ENCODE peak calls at places on chromosomes 13 and 19, in five cellular contexts. S, V, T, G and R are unnamed samples.

GRCh38 chr19:16373539-16373938 is 48.9 kb downstream of the KLF2 start:
- DNase-seq in S (peak), V (peak), T (peak), G (no peak), R (no peak)

GRCh38 chr19:4229179-4229931 is at the start of gene EBI3:
- DNase-seq in S (no peak), V (peak), T (peak), G (peak), R (no peak)

GRCh38 chr13:94312511-94313191 is 166.8 kb downstream of the DCT start:
- DNase-seq in S (no peak), V (no peak), T (no peak), G (no peak), R (no peak)

GRCh38 chr13:112747256-112747655 is 57.4 kb downstream of the ATP11A start:
- DNase-seq in S (no peak), V (no peak), T (no peak), G (no peak), R (no peak)

GRCh38 chr13:112587359-112587766 is 590 bp downstream of the TUBGCP3 start:
- DNase-seq in S (peak), V (peak), T (peak), G (peak), R (no peak)

GRCh38 chr19:5432687-5433086 is 22.5 kb upstream of the ZNRF4 start:
- DNase-seq in S (no peak), V (no peak), T (no peak), G (no peak), R (no peak)

GRCh38 chr13:69108486-69108885 is 999.1 kb upstream of the ATXN8OS start:
- DNase-seq in S (no peak), V (no peak), T (no peak), G (no peak), R (no peak)

GRCh38 chr13:113793718-113794085 is 34.7 kb downstream of the TMEM255B start:
- DNase-seq in S (peak), V (no peak), T (no peak), G (no peak), R (no peak)

GRCh38 chr19:11233073-11233472 is 6.3 kb upstream of the ANGPTL8 start:
- DNase-seq in S (no peak), V (no peak), T (no peak), G (no peak), R (no peak)

GRCh38 chr19:34336781-34337271 is 28.2 kb upstream of the GPI start:
- DNase-seq in S (no peak), V (peak), T (no peak), G (peak), R (no peak)

GRCh38 chr13:64234255-64234654 is 2818.6 kb upstream of the PCDH20 start:
- DNase-seq in S (no peak), V (peak), T (peak), G (no peak), R (no peak)

GRCh38 chr19:11338569-11339253 is 746 bp downstream of the RAB3D start:
- DNase-seq in S (no peak), V (no peak), T (no peak), G (peak), R (no peak)

GRCh38 chr13:104310861-104311260 is 1244.6 kb upstream of the SLC10A2 start:
- DNase-seq in S (no peak), V (no peak), T (no peak), G (no peak), R (no peak)

GRCh38 chr19:16406356-16406755 is 65.4 kb downstream of the EPS15L1 start:
- DNase-seq in S (peak), V (no peak), T (no peak), G (no peak), R (no peak)

GRCh38 chr13:23741879-23742510 is 147.2 kb downstream of the MIPEP start:
- DNase-seq in S (no peak), V (no peak), T (no peak), G (no peak), R (no peak)

GRCh38 chr13:44870456-44870929 is 118.8 kb downstream of the NUFIP1 start:
- DNase-seq in S (peak), V (no peak), T (no peak), G (no peak), R (no peak)
- TF ChIP-seq CTCF in S (no peak), V (no peak), T (no peak), G (no peak), R (no peak)

DNA sequence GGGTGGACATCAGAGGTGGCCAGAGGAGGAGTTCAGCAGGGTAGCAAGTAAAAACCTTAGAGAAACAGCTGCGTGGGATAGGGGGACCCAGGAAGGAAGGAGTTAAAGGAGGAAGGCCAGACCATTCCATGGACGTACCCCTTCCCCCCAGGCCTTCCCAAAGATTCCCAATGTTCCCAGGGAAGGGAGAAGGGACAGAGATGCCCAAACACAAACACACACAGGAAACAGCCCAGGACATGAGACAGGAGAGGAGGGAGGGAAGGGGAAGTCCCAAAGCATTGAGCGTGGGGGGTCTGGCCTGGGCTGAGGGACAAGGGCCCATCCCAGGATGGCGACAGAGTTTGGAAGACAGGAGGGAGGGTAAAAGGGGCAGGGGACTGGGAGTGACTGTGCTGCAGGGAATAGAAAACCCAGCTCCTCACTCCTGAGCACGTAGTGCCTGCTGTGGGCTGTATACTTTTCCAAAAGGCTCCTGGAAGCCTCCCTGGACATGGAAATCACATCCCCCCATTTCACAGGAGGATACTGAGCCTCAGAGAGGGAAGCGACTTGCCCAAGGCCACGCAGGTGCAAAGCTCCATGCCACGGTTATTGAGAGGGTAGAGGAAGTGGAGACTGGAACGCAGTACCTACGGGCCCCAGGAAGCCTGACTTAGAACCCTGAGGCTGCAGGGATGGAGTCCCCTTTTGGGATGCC is 1.1 kb downstream of the SYDE1 start:
- DNase-seq in S (peak), V (no peak), T (no peak), G (no peak), R (no peak)
- H3K4me3 ChIP-seq in S (peak), V (peak), T (peak), G (peak), R (peak)

GRCh38 chr19:44890366-44891015 is 563 bp upstream of the TOMM40 start:
- DNase-seq in S (no peak), V (peak), T (peak), G (peak), R (peak)
- TF ChIP-seq CTCF in S (no peak), V (no peak), T (no peak), G (no peak), R (no peak)

GRCh38 chr19:6773323-6773931 is 919 bp downstream of the VAV1 start:
- DNase-seq in S (peak), V (no peak), T (no peak), G (no peak), R (no peak)
- H3K4me3 ChIP-seq in S (peak), V (no peak), T (no peak), G (no peak), R (no peak)

DNA sequence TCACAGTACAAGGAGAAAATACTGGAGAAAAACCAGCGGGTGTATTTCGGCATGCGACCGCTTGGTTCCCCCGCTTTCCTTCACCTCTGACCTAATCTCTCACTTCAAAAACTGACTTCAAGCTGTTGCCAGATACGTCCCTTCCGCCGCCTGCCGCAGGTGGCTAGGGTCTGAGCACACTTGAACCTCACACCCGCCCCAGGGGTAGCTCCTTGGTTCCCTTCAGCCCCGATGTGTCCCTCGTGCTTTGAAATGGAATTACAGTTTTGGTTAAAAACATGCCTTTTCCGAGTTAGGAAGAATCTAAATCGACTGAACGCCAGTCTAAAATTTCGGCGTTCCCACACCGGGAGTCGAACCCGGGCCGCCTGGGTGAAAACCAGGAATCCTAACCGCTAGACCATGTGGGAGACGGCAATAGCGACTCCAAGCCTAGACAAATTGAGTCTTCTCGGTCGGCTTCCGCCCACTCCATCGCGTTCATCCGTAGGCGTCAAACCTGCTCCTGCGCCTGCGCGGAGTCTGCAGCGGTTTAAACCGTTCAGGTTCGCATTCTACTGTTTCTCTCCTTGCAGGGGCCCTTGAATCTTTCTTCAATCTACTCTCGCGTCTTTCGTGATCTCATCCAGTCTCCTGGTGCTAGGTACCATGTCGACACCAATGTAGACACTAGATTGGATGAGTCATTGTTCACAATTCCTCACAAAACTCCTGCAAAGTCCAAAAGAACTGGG is 71.5 kb downstream of the NUFIP1 start:
- DNase-seq in S (peak), V (peak), T (peak), G (peak), R (peak)
- TF ChIP-seq CTCF in S (peak), V (peak), T (peak), G (peak), R (no peak)

GRCh38 chr19:38900816-38901215 is 1.0 kb downstream of the NFKBIB start:
- DNase-seq in S (no peak), V (peak), T (no peak), G (no peak), R (no peak)
- H3K4me3 ChIP-seq in S (peak), V (peak), T (peak), G (peak), R (peak)

GRCh38 chr13:40790232-40790631 is 821 bp downstream of the SLC25A15 start:
- DNase-seq in S (no peak), V (no peak), T (no peak), G (no peak), R (no peak)

GRCh38 chr13:40789275-40790231 is at the start of gene SLC25A15:
- DNase-seq in S (peak), V (peak), T (peak), G (peak), R (no peak)

GRCh38 chr13:40784540-40784939 is 4.9 kb upstream of the SLC25A15 start:
- DNase-seq in S (no peak), V (no peak), T (no peak), G (no peak), R (no peak)

GRCh38 chr13:40786568-40786996 is 2.8 kb upstream of the SLC25A15 start:
- DNase-seq in S (no peak), V (no peak), T (peak), G (no peak), R (no peak)

DNA sequence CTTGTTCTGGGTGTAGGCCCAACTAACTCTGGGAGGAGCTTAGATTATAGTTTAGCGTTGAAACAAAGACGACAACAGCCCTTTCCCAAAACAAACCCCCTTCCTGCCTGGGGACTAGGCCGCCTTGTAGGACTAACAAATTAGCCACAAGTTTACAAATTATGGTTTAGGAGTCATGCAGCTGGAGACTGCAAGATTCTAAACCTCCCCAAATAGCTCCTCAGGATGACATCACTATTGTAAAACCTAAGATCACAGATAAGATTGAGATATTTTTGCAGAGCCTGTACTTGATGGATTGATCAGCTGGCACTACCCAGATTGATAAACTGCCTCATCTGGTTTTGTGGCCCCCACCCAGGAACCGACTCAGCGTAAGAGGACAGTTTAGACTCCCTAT is 2.3 kb upstream of the SLC25A15 start:
- DNase-seq in S (no peak), V (peak), T (peak), G (no peak), R (no peak)
- TF ChIP-seq CTCF in S (no peak), V (no peak), T (no peak), G (no peak), R (no peak)

DNA sequence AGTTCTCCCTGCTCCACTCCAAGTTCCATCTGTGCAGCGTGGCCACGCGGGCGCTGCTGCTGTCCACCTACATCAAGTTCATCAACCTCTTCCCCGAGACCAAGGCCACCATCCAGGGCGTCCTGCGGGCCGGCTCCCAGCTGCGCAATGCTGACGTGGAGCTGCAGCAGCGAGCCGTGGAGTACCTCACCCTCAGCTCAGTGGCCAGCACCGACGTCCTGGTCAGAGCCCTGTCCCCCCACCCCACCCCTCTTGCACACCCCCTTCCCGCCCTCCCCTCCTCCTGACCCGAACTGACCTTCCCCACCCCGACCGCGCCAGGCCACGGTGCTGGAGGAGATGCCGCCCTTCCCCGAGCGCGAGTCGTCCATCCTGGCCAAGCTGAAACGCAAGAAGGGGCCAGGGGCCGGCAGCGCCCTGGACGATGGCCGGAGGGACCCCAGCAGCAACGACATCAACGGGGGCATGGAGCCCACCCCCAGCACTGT is 11.6 kb downstream of the FUZ start:
- DNase-seq in S (peak), V (no peak), T (no peak), G (no peak), R (no peak)
- H3K4me3 ChIP-seq in S (peak), V (peak), T (peak), G (no peak), R (no peak)